ENCODE peak calls at places on chromosomes 7 and 10, in five cellular contexts. W is stimulated activated naive CD4-positive, alpha-beta T cell; O is heart right ventricle; A is NCI-H1048; D is left ventricle myocardium inferior. H is an unnamed sample.

GRCh38 chr10:63465293-63466167 is at the start of gene JMJD1C:
- DNase-seq in W (peak), O (peak), A (peak), D (peak), H (peak)

GRCh38 chr10:51574248-51575067 is 124.9 kb downstream of the CSTF2T start:
- DNase-seq in W (no peak), O (no peak), A (no peak), D (no peak), H (no peak)

GRCh38 chr7:128266891-128267839 is 26.1 kb downstream of the LEP start:
- DNase-seq in W (no peak), O (peak), A (no peak), D (peak), H (peak)

GRCh38 chr10:66917104-66917503 is 8.7 kb upstream of the LRRTM3 start:
- DNase-seq in W (no peak), O (no peak), A (no peak), D (no peak), H (no peak)

GRCh38 chr7:14761506-14762296 is 140.8 kb downstream of the DGKB start:
- DNase-seq in W (no peak), O (peak), A (no peak), D (peak), H (peak)

GRCh38 chr10:70312972-70313371 is 29.2 kb upstream of the NPFFR1 start:
- DNase-seq in W (no peak), O (no peak), A (no peak), D (no peak), H (no peak)

GRCh38 chr10:77629775-77630565 is 7.6 kb downstream of the KCNMA1 start:
- DNase-seq in W (no peak), O (no peak), A (no peak), D (no peak), H (no peak)

GRCh38 chr10:103452714-103453230 is 602 bp upstream of the CALHM2 start:
- DNase-seq in W (no peak), O (no peak), A (no peak), D (no peak), H (no peak)

GRCh38 chr7:44325811-44326241 is 432 bp upstream of the CAMK2B start:
- DNase-seq in W (no peak), O (no peak), A (no peak), D (no peak), H (peak)

GRCh38 chr7:18019562-18019961 is 8.1 kb downstream of the PRPS1L1 start:
- DNase-seq in W (no peak), O (no peak), A (no peak), D (no peak), H (no peak)

GRCh38 chr10:130481076-130481930 is 345.1 kb downstream of the GLRX3 start:
- DNase-seq in W (no peak), O (no peak), A (no peak), D (no peak), H (no peak)

GRCh38 chr10:68562666-68563522 is 2.8 kb downstream of the TET1 start:
- DNase-seq in W (no peak), O (no peak), A (no peak), D (no peak), H (no peak)

GRCh38 chr10:5376450-5376849 is 11.7 kb downstream of the UCN3 start:
- DNase-seq in W (no peak), O (no peak), A (no peak), D (no peak), H (no peak)

GRCh38 chr10:47043928-47044544 is 132.8 kb downstream of the PTPN20 start:
- DNase-seq in W (no peak), O (no peak), A (no peak), D (no peak), H (no peak)

GRCh38 chr10:133442191-133442966 is 11.4 kb upstream of the SCART1 start:
- DNase-seq in W (no peak), O (no peak), A (no peak), D (no peak), H (peak)

GRCh38 chr7:16648551-16648950 is 2.6 kb downstream of the BZW2 start:
- DNase-seq in W (no peak), O (no peak), A (no peak), D (no peak), H (no peak)

GRCh38 chr10:24556746-24557742 is 166.6 kb downstream of the ARHGAP21 start:
- DNase-seq in W (no peak), O (no peak), A (no peak), D (no peak), H (peak)

GRCh38 chr10:115073796-115074195 is 19.4 kb upstream of the ATRNL1 start:
- DNase-seq in W (no peak), O (no peak), A (no peak), D (no peak), H (no peak)

GRCh38 chr10:124674768-124675222 is 69.4 kb downstream of the FAM53B start:
- DNase-seq in W (no peak), O (peak), A (no peak), D (no peak), H (no peak)

GRCh38 chr10:94630017-94630688 is 53.4 kb upstream of the CYP2C18 start:
- DNase-seq in W (no peak), O (no peak), A (peak), D (no peak), H (peak)

GRCh38 chr7:100407285-100408180 is 21.0 kb downstream of the ZCWPW1 start:
- DNase-seq in W (no peak), O (no peak), A (no peak), D (no peak), H (peak)

GRCh38 chr7:35537067-35538023 is 157.6 kb downstream of the HERPUD2 start:
- DNase-seq in W (peak), O (peak), A (peak), D (peak), H (peak)

H was measured in D341Med.